ENCODE peak calls at places on chromosomes 16 and 17, in ten cellular contexts. One of them, this sample, is unnamed.

GRCh38 chr17:75898065-75898464 is 1.3 kb upstream of the TRIM65 start:
- DNase-seq in fibroblast of the conjunctiva: no peak
- DNase-seq in natural killer cell treated with Interleukin-12 subunit alpha and Interleukin-12 subunit beta and Interleukin-15 and Interleukin-18, amount 100 ng/mL, for 72 hours: no peak
- DNase-seq in NAMALWA: no peak
- DNase-seq in amygdala: no peak
- DNase-seq in heart right ventricle: no peak
- DNase-seq in EL: no peak
- DNase-seq in stimulated activated CD8-positive, alpha-beta memory T cell treated with anti-CD3 and anti-CD28 coated beads, Interleukin-7, amount 100 ng/mL, for 1 hour: no peak
- DNase-seq in GM04504: no peak
- DNase-seq in islet precursor cell: no peak
- DNase-seq in this sample: no peak

GRCh38 chr17:1485748-1486376 is 6.6 kb downstream of the MYO1C start:
- DNase-seq in GM04504: no peak
- DNase-seq in amygdala: no peak
- DNase-seq in stimulated activated CD8-positive, alpha-beta memory T cell treated with anti-CD3 and anti-CD28 coated beads, Interleukin-7, amount 100 ng/mL, for 1 hour: peak
- DNase-seq in heart right ventricle: peak
- DNase-seq in islet precursor cell: peak
- DNase-seq in NAMALWA: peak
- DNase-seq in EL: peak
- DNase-seq in fibroblast of the conjunctiva: no peak
- DNase-seq in natural killer cell treated with Interleukin-12 subunit alpha and Interleukin-12 subunit beta and Interleukin-15 and Interleukin-18, amount 100 ng/mL, for 72 hours: no peak
- DNase-seq in this sample: no peak

GRCh38 chr17:73639926-73640325 is 4.3 kb downstream of the SDK2 start:
- DNase-seq in fibroblast of the conjunctiva: no peak
- DNase-seq in GM04504: no peak
- DNase-seq in EL: no peak
- DNase-seq in stimulated activated CD8-positive, alpha-beta memory T cell treated with anti-CD3 and anti-CD28 coated beads, Interleukin-7, amount 100 ng/mL, for 1 hour: no peak
- DNase-seq in natural killer cell treated with Interleukin-12 subunit alpha and Interleukin-12 subunit beta and Interleukin-15 and Interleukin-18, amount 100 ng/mL, for 72 hours: peak
- DNase-seq in NAMALWA: no peak
- DNase-seq in amygdala: no peak
- DNase-seq in islet precursor cell: no peak
- DNase-seq in heart right ventricle: no peak
- DNase-seq in this sample: no peak

GRCh38 chr17:20983359-20983637 is 59.5 kb downstream of the USP22 start:
- DNase-seq in heart right ventricle: no peak
- DNase-seq in NAMALWA: no peak
- DNase-seq in GM04504: no peak
- DNase-seq in amygdala: no peak
- DNase-seq in islet precursor cell: peak
- DNase-seq in fibroblast of the conjunctiva: no peak
- DNase-seq in natural killer cell treated with Interleukin-12 subunit alpha and Interleukin-12 subunit beta and Interleukin-15 and Interleukin-18, amount 100 ng/mL, for 72 hours: peak
- DNase-seq in stimulated activated CD8-positive, alpha-beta memory T cell treated with anti-CD3 and anti-CD28 coated beads, Interleukin-7, amount 100 ng/mL, for 1 hour: no peak
- DNase-seq in EL: no peak
- DNase-seq in this sample: no peak

GRCh38 chr17:69335018-69335417 is 8.1 kb upstream of the ABCA5 start:
- DNase-seq in EL: peak
- DNase-seq in NAMALWA: peak
- DNase-seq in stimulated activated CD8-positive, alpha-beta memory T cell treated with anti-CD3 and anti-CD28 coated beads, Interleukin-7, amount 100 ng/mL, for 1 hour: no peak
- DNase-seq in amygdala: no peak
- DNase-seq in heart right ventricle: no peak
- DNase-seq in natural killer cell treated with Interleukin-12 subunit alpha and Interleukin-12 subunit beta and Interleukin-15 and Interleukin-18, amount 100 ng/mL, for 72 hours: no peak
- DNase-seq in GM04504: peak
- DNase-seq in islet precursor cell: no peak
- DNase-seq in fibroblast of the conjunctiva: peak
- DNase-seq in this sample: peak

GRCh38 chr16:47657032-47657431 is 195.9 kb downstream of the PHKB start:
- DNase-seq in GM04504: no peak
- DNase-seq in islet precursor cell: no peak
- DNase-seq in amygdala: no peak
- DNase-seq in stimulated activated CD8-positive, alpha-beta memory T cell treated with anti-CD3 and anti-CD28 coated beads, Interleukin-7, amount 100 ng/mL, for 1 hour: no peak
- DNase-seq in NAMALWA: no peak
- DNase-seq in natural killer cell treated with Interleukin-12 subunit alpha and Interleukin-12 subunit beta and Interleukin-15 and Interleukin-18, amount 100 ng/mL, for 72 hours: no peak
- DNase-seq in heart right ventricle: no peak
- DNase-seq in EL: no peak
- DNase-seq in fibroblast of the conjunctiva: no peak
- DNase-seq in this sample: no peak

GRCh38 chr17:35920229-35920628 is 10.3 kb downstream of the RDM1 start:
- DNase-seq in GM04504: no peak
- DNase-seq in islet precursor cell: no peak
- DNase-seq in stimulated activated CD8-positive, alpha-beta memory T cell treated with anti-CD3 and anti-CD28 coated beads, Interleukin-7, amount 100 ng/mL, for 1 hour: no peak
- DNase-seq in EL: no peak
- DNase-seq in fibroblast of the conjunctiva: no peak
- DNase-seq in natural killer cell treated with Interleukin-12 subunit alpha and Interleukin-12 subunit beta and Interleukin-15 and Interleukin-18, amount 100 ng/mL, for 72 hours: no peak
- DNase-seq in NAMALWA: no peak
- DNase-seq in heart right ventricle: no peak
- DNase-seq in amygdala: no peak
- DNase-seq in this sample: no peak

GRCh38 chr17:66625321-66625767 is 209.6 kb upstream of the CACNG5 start:
- DNase-seq in amygdala: no peak
- DNase-seq in NAMALWA: peak
- DNase-seq in natural killer cell treated with Interleukin-12 subunit alpha and Interleukin-12 subunit beta and Interleukin-15 and Interleukin-18, amount 100 ng/mL, for 72 hours: no peak
- DNase-seq in stimulated activated CD8-positive, alpha-beta memory T cell treated with anti-CD3 and anti-CD28 coated beads, Interleukin-7, amount 100 ng/mL, for 1 hour: no peak
- DNase-seq in EL: peak
- DNase-seq in GM04504: no peak
- DNase-seq in heart right ventricle: no peak
- DNase-seq in fibroblast of the conjunctiva: no peak
- DNase-seq in islet precursor cell: no peak
- DNase-seq in this sample: peak

GRCh38 chr17:292531-293382 is 59.9 kb downstream of the RPH3AL start:
- DNase-seq in natural killer cell treated with Interleukin-12 subunit alpha and Interleukin-12 subunit beta and Interleukin-15 and Interleukin-18, amount 100 ng/mL, for 72 hours: no peak
- DNase-seq in fibroblast of the conjunctiva: no peak
- DNase-seq in heart right ventricle: no peak
- DNase-seq in GM04504: no peak
- DNase-seq in islet precursor cell: no peak
- DNase-seq in NAMALWA: no peak
- DNase-seq in amygdala: no peak
- DNase-seq in stimulated activated CD8-positive, alpha-beta memory T cell treated with anti-CD3 and anti-CD28 coated beads, Interleukin-7, amount 100 ng/mL, for 1 hour: no peak
- DNase-seq in EL: no peak
- DNase-seq in this sample: no peak

GRCh38 chr16:86181526-86181925 is 282.6 kb downstream of the IRF8 start:
- DNase-seq in natural killer cell treated with Interleukin-12 subunit alpha and Interleukin-12 subunit beta and Interleukin-15 and Interleukin-18, amount 100 ng/mL, for 72 hours: no peak
- DNase-seq in fibroblast of the conjunctiva: no peak
- DNase-seq in EL: no peak
- DNase-seq in amygdala: no peak
- DNase-seq in stimulated activated CD8-positive, alpha-beta memory T cell treated with anti-CD3 and anti-CD28 coated beads, Interleukin-7, amount 100 ng/mL, for 1 hour: no peak
- DNase-seq in GM04504: no peak
- DNase-seq in NAMALWA: peak
- DNase-seq in heart right ventricle: no peak
- DNase-seq in islet precursor cell: no peak
- DNase-seq in this sample: no peak

GRCh38 chr17:73017653-73018052 is 74.8 kb downstream of the SLC39A11 start:
- DNase-seq in stimulated activated CD8-positive, alpha-beta memory T cell treated with anti-CD3 and anti-CD28 coated beads, Interleukin-7, amount 100 ng/mL, for 1 hour: no peak
- DNase-seq in islet precursor cell: no peak
- DNase-seq in fibroblast of the conjunctiva: no peak
- DNase-seq in amygdala: no peak
- DNase-seq in GM04504: no peak
- DNase-seq in natural killer cell treated with Interleukin-12 subunit alpha and Interleukin-12 subunit beta and Interleukin-15 and Interleukin-18, amount 100 ng/mL, for 72 hours: no peak
- DNase-seq in heart right ventricle: no peak
- DNase-seq in NAMALWA: no peak
- DNase-seq in EL: peak
- DNase-seq in this sample: peak

GRCh38 chr16:68285683-68286082 is 21.4 kb downstream of the SLC7A6 start:
- DNase-seq in NAMALWA: no peak
- DNase-seq in heart right ventricle: no peak
- DNase-seq in GM04504: no peak
- DNase-seq in fibroblast of the conjunctiva: no peak
- DNase-seq in amygdala: no peak
- DNase-seq in natural killer cell treated with Interleukin-12 subunit alpha and Interleukin-12 subunit beta and Interleukin-15 and Interleukin-18, amount 100 ng/mL, for 72 hours: no peak
- DNase-seq in islet precursor cell: no peak
- DNase-seq in stimulated activated CD8-positive, alpha-beta memory T cell treated with anti-CD3 and anti-CD28 coated beads, Interleukin-7, amount 100 ng/mL, for 1 hour: no peak
- DNase-seq in EL: no peak
- DNase-seq in this sample: no peak

GRCh38 chr16:81646561-81646960 is 132.5 kb upstream of the PLCG2 start:
- DNase-seq in stimulated activated CD8-positive, alpha-beta memory T cell treated with anti-CD3 and anti-CD28 coated beads, Interleukin-7, amount 100 ng/mL, for 1 hour: no peak
- DNase-seq in EL: peak
- DNase-seq in GM04504: no peak
- DNase-seq in NAMALWA: no peak
- DNase-seq in heart right ventricle: no peak
- DNase-seq in natural killer cell treated with Interleukin-12 subunit alpha and Interleukin-12 subunit beta and Interleukin-15 and Interleukin-18, amount 100 ng/mL, for 72 hours: no peak
- DNase-seq in fibroblast of the conjunctiva: peak
- DNase-seq in amygdala: no peak
- DNase-seq in islet precursor cell: no peak
- DNase-seq in this sample: no peak

GRCh38 chr17:72494576-72494975 is 373.8 kb downstream of the SOX9 start:
- DNase-seq in NAMALWA: no peak
- DNase-seq in islet precursor cell: no peak
- DNase-seq in amygdala: no peak
- DNase-seq in heart right ventricle: no peak
- DNase-seq in fibroblast of the conjunctiva: no peak
- DNase-seq in EL: no peak
- DNase-seq in natural killer cell treated with Interleukin-12 subunit alpha and Interleukin-12 subunit beta and Interleukin-15 and Interleukin-18, amount 100 ng/mL, for 72 hours: no peak
- DNase-seq in stimulated activated CD8-positive, alpha-beta memory T cell treated with anti-CD3 and anti-CD28 coated beads, Interleukin-7, amount 100 ng/mL, for 1 hour: no peak
- DNase-seq in GM04504: no peak
- DNase-seq in this sample: no peak

GRCh38 chr16:87765473-87765775 is 362 bp downstream of the KLHDC4 start:
- DNase-seq in NAMALWA: peak
- DNase-seq in amygdala: no peak
- DNase-seq in stimulated activated CD8-positive, alpha-beta memory T cell treated with anti-CD3 and anti-CD28 coated beads, Interleukin-7, amount 100 ng/mL, for 1 hour: no peak
- DNase-seq in fibroblast of the conjunctiva: no peak
- DNase-seq in heart right ventricle: no peak
- DNase-seq in natural killer cell treated with Interleukin-12 subunit alpha and Interleukin-12 subunit beta and Interleukin-15 and Interleukin-18, amount 100 ng/mL, for 72 hours: no peak
- DNase-seq in EL: peak
- DNase-seq in GM04504: no peak
- DNase-seq in islet precursor cell: no peak
- DNase-seq in this sample: no peak

GRCh38 chr16:72645526-72645925 is 402.4 kb downstream of the ZFHX3 start:
- DNase-seq in stimulated activated CD8-positive, alpha-beta memory T cell treated with anti-CD3 and anti-CD28 coated beads, Interleukin-7, amount 100 ng/mL, for 1 hour: no peak
- DNase-seq in fibroblast of the conjunctiva: no peak
- DNase-seq in GM04504: no peak
- DNase-seq in EL: peak
- DNase-seq in islet precursor cell: no peak
- DNase-seq in heart right ventricle: no peak
- DNase-seq in NAMALWA: no peak
- DNase-seq in natural killer cell treated with Interleukin-12 subunit alpha and Interleukin-12 subunit beta and Interleukin-15 and Interleukin-18, amount 100 ng/mL, for 72 hours: no peak
- DNase-seq in amygdala: no peak
- DNase-seq in this sample: no peak

This sample was measured in HT1080.